ENCODE peak calls at places on chromosome 21, in five cellular contexts. One of them, this sample, is unnamed.

GRCh38 chr21:18424250-18424649 is 20.7 kb upstream of the TMPRSS15 start:
- DNase-seq in occipital lobe: no peak
- DNase-seq in iris pigment epithelial cell: no peak
- DNase-seq in AG09309: no peak
- DNase-seq in left colon: no peak
- DNase-seq in this sample: no peak

GRCh38 chr21:43854773-43855633 is 10.0 kb upstream of the AGPAT3 start:
- DNase-seq in occipital lobe: no peak
- DNase-seq in left colon: no peak
- DNase-seq in AG09309: no peak
- DNase-seq in iris pigment epithelial cell: no peak
- DNase-seq in this sample: no peak

GRCh38 chr21:29224006-29224405 is 74.7 kb upstream of the BACH1 start:
- DNase-seq in iris pigment epithelial cell: no peak
- DNase-seq in AG09309: no peak
- DNase-seq in left colon: no peak
- DNase-seq in occipital lobe: no peak
- DNase-seq in this sample: no peak

GRCh38 chr21:23463365-23463764 is 2143.9 kb downstream of the MRPL39 start:
- DNase-seq in iris pigment epithelial cell: no peak
- DNase-seq in left colon: no peak
- DNase-seq in AG09309: no peak
- DNase-seq in occipital lobe: no peak
- DNase-seq in this sample: no peak

GRCh38 chr21:42777757-42778344 is 101.5 kb downstream of the WDR4 start:
- DNase-seq in iris pigment epithelial cell: peak
- DNase-seq in AG09309: no peak
- DNase-seq in left colon: no peak
- DNase-seq in occipital lobe: no peak
- DNase-seq in this sample: no peak

GRCh38 chr21:42150458-42151085 is 68.4 kb upstream of the ABCG1 start:
- DNase-seq in AG09309: no peak
- DNase-seq in left colon: no peak
- DNase-seq in occipital lobe: no peak
- DNase-seq in iris pigment epithelial cell: no peak
- DNase-seq in this sample: no peak

GRCh38 chr21:36695671-36696389 is 3.1 kb upstream of the SIM2 start:
- DNase-seq in iris pigment epithelial cell: no peak
- DNase-seq in AG09309: no peak
- DNase-seq in occipital lobe: no peak
- DNase-seq in left colon: no peak
- DNase-seq in this sample: no peak

GRCh38 chr21:40118527-40118926 is 251.3 kb downstream of the PCP4 start:
- DNase-seq in iris pigment epithelial cell: no peak
- DNase-seq in occipital lobe: no peak
- DNase-seq in left colon: no peak
- DNase-seq in AG09309: no peak
- DNase-seq in this sample: no peak

GRCh38 chr21:44455524-44456206 is 355 bp downstream of the LRRC3 start:
- DNase-seq in AG09309: no peak
- DNase-seq in iris pigment epithelial cell: peak
- DNase-seq in left colon: peak
- DNase-seq in occipital lobe: no peak
- DNase-seq in this sample: peak

GRCh38 chr21:32819702-32820101 is 48.1 kb upstream of the PAXBP1 start:
- DNase-seq in iris pigment epithelial cell: peak
- DNase-seq in left colon: no peak
- DNase-seq in AG09309: peak
- DNase-seq in occipital lobe: no peak
- DNase-seq in this sample: no peak

GRCh38 chr21:35923971-35924370 is 136.4 kb downstream of the SETD4 start:
- DNase-seq in left colon: no peak
- DNase-seq in occipital lobe: no peak
- DNase-seq in AG09309: no peak
- DNase-seq in iris pigment epithelial cell: no peak
- DNase-seq in this sample: no peak

GRCh38 chr21:18477059-18477458 is 73.5 kb upstream of the TMPRSS15 start:
- DNase-seq in AG09309: no peak
- DNase-seq in left colon: no peak
- DNase-seq in iris pigment epithelial cell: no peak
- DNase-seq in occipital lobe: no peak
- DNase-seq in this sample: no peak

GRCh38 chr21:44454747-44455523 is at the start of gene LRRC3:
- DNase-seq in AG09309: no peak
- DNase-seq in occipital lobe: no peak
- DNase-seq in left colon: peak
- DNase-seq in iris pigment epithelial cell: peak
- DNase-seq in this sample: peak

GRCh38 chr21:42239556-42239955 is 20.6 kb downstream of the ABCG1 start:
- DNase-seq in iris pigment epithelial cell: no peak
- DNase-seq in occipital lobe: no peak
- DNase-seq in AG09309: no peak
- DNase-seq in left colon: no peak
- DNase-seq in this sample: no peak

GRCh38 chr21:43814215-43815106 is 25.1 kb downstream of the RRP1 start:
- DNase-seq in iris pigment epithelial cell: no peak
- DNase-seq in AG09309: no peak
- DNase-seq in occipital lobe: no peak
- DNase-seq in left colon: no peak
- DNase-seq in this sample: no peak

GRCh38 chr21:38716942-38717341 is 88.8 kb upstream of the ETS2 start:
- DNase-seq in iris pigment epithelial cell: peak
- DNase-seq in occipital lobe: no peak
- DNase-seq in left colon: no peak
- DNase-seq in AG09309: no peak
- DNase-seq in this sample: no peak

GRCh38 chr21:33198346-33199135 is 31.2 kb upstream of the IFNAR2 start:
- DNase-seq in left colon: peak
- DNase-seq in AG09309: no peak
- DNase-seq in occipital lobe: peak
- DNase-seq in iris pigment epithelial cell: peak
- DNase-seq in this sample: no peak

GRCh38 chr21:40231979-40232378 is 364.7 kb downstream of the PCP4 start:
- DNase-seq in iris pigment epithelial cell: no peak
- DNase-seq in AG09309: no peak
- DNase-seq in left colon: no peak
- DNase-seq in occipital lobe: no peak
- DNase-seq in this sample: no peak

GRCh38 chr21:45478115-45478801 is 64.0 kb downstream of the SLC19A1 start:
- DNase-seq in left colon: peak
- DNase-seq in occipital lobe: no peak
- DNase-seq in AG09309: no peak
- DNase-seq in iris pigment epithelial cell: peak
- DNase-seq in this sample: peak

GRCh38 chr21:41328660-41329300 is 12.2 kb downstream of the FAM3B start:
- DNase-seq in occipital lobe: no peak
- DNase-seq in iris pigment epithelial cell: no peak
- DNase-seq in left colon: no peak
- DNase-seq in AG09309: no peak
- DNase-seq in this sample: no peak

GRCh38 chr21:35370071-35370470 is 321.0 kb upstream of the RUNX1 start:
- DNase-seq in AG09309: no peak
- DNase-seq in iris pigment epithelial cell: no peak
- DNase-seq in occipital lobe: no peak
- DNase-seq in left colon: no peak
- DNase-seq in this sample: no peak

GRCh38 chr21:35927262-35927661 is 133.1 kb downstream of the SETD4 start:
- DNase-seq in iris pigment epithelial cell: no peak
- DNase-seq in occipital lobe: no peak
- DNase-seq in left colon: no peak
- DNase-seq in AG09309: no peak
- DNase-seq in this sample: no peak

GRCh38 chr21:35348686-35349085 is 299.6 kb upstream of the RUNX1 start:
- DNase-seq in iris pigment epithelial cell: no peak
- DNase-seq in AG09309: no peak
- DNase-seq in left colon: no peak
- DNase-seq in occipital lobe: no peak
- DNase-seq in this sample: no peak

GRCh38 chr21:39575778-39576177 is 37.0 kb upstream of the B3GALT5 start:
- DNase-seq in occipital lobe: no peak
- DNase-seq in iris pigment epithelial cell: peak
- DNase-seq in left colon: no peak
- DNase-seq in AG09309: no peak
- DNase-seq in this sample: no peak

This sample was measured in Caco-2.